ENCODE peak calls at places on chromosomes 2 and 18, in five cellular contexts. B, N, S, K and H are unnamed samples.

GRCh38 chr2:179017958-179018357 is 32.0 kb downstream of the CCDC141 start:
- DNase-seq in B (no peak), N (no peak), S (no peak), K (no peak), H (no peak)

GRCh38 chr2:238912916-238913875 is 65.3 kb downstream of the TWIST2 start:
- DNase-seq in B (no peak), N (no peak), S (no peak), K (no peak), H (no peak)

GRCh38 chr2:152942940-152943440 is 224.6 kb downstream of the ARL6IP6 start:
- DNase-seq in B (no peak), N (no peak), S (no peak), K (no peak), H (no peak)

GRCh38 chr2:136116813-136117390 is 1.0 kb downstream of the CXCR4 start:
- DNase-seq in B (peak), N (no peak), S (no peak), K (no peak), H (no peak)

GRCh38 chr2:1693723-1694122 is 50.6 kb downstream of the PXDN start:
- DNase-seq in B (no peak), N (no peak), S (no peak), K (no peak), H (no peak)

GRCh38 chr2:215028231-215028630 is 110.2 kb downstream of the ABCA12 start:
- DNase-seq in B (no peak), N (no peak), S (no peak), K (no peak), H (no peak)

GRCh38 chr18:22828171-22828570 is 105.0 kb upstream of the RBBP8 start:
- DNase-seq in B (no peak), N (no peak), S (no peak), K (no peak), H (no peak)

GRCh38 chr2:227407601-227408089 is 19.9 kb upstream of the SCYGR1 start:
- DNase-seq in B (no peak), N (no peak), S (no peak), K (no peak), H (no peak)

GRCh38 chr2:44859337-44859736 is 82.2 kb upstream of the SIX3 start:
- DNase-seq in B (no peak), N (no peak), S (no peak), K (no peak), H (no peak)

GRCh38 chr2:26590960-26591618 is 50.1 kb downstream of the CIB4 start:
- DNase-seq in B (no peak), N (no peak), S (no peak), K (no peak), H (no peak)

GRCh38 chr2:158486150-158486969 is 29.6 kb downstream of the PKP4 start:
- DNase-seq in B (no peak), N (no peak), S (no peak), K (no peak), H (no peak)

GRCh38 chr2:85273732-85274731 is 53.8 kb downstream of the TGOLN2 start:
- DNase-seq in B (no peak), N (no peak), S (peak), K (no peak), H (no peak)

GRCh38 chr18:62485684-62486083 is 37.1 kb upstream of the ZCCHC2 start:
- DNase-seq in B (no peak), N (no peak), S (peak), K (no peak), H (no peak)
- TF ChIP-seq SUZ12 in B (no peak), N (no peak), S (no peak), K (no peak), H (no peak)

DNA sequence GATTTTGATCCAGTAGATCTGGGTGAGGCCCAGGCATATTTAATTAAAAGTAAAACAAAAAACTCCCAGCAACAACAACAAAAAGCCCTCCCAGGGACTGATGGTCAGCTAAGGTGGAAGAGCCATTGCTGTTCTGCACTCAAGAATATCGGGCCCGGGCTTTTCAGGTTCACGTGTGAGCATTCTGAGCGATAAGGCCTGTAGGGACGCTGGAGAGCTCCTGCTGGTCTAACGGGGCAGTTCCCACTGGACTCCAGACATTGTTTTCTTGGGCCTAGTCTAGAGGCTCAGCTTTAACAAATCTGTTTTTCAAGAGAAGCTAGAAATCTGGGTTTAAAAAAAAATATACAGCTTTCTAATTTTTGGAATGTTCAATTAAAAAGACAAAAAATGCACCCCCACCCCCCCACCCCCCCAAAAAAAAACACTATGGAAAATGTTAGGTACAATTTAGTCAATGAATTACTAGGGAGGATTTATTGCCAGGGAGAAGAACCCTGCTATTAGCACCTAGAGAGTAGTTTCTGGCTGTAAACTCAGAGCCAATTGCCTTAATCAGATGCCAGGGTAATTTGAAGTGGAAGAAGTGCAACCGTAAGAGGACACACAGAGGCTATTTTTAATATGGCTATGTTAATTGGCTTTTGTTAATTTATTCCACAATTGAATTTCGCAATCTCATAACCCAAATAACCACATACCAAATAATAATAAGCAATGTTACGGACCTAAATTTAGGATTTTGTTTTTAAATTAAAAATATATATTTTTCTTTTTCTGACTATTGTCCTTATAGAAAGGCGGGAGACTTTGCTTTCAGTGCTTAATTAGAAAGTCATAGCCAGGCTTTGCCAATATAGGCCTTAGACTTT is 78.9 kb downstream of the MAP4K4 start:
- DNase-seq in B (peak), N (no peak), S (peak), K (no peak), H (no peak)
- TF ChIP-seq SUZ12 in B (no peak), N (no peak), S (no peak), K (no peak), H (no peak)

GRCh38 chr2:12417811-12418210 is 298.9 kb upstream of the TRIB2 start:
- DNase-seq in B (no peak), N (no peak), S (no peak), K (no peak), H (no peak)

GRCh38 chr2:12412898-12413305 is 303.8 kb upstream of the TRIB2 start:
- DNase-seq in B (no peak), N (no peak), S (no peak), K (peak), H (no peak)

GRCh38 chr2:12421061-12421460 is 295.7 kb upstream of the TRIB2 start:
- DNase-seq in B (no peak), N (no peak), S (no peak), K (no peak), H (no peak)

GRCh38 chr2:12419803-12420202 is 296.9 kb upstream of the TRIB2 start:
- DNase-seq in B (no peak), N (no peak), S (no peak), K (no peak), H (no peak)

DNA sequence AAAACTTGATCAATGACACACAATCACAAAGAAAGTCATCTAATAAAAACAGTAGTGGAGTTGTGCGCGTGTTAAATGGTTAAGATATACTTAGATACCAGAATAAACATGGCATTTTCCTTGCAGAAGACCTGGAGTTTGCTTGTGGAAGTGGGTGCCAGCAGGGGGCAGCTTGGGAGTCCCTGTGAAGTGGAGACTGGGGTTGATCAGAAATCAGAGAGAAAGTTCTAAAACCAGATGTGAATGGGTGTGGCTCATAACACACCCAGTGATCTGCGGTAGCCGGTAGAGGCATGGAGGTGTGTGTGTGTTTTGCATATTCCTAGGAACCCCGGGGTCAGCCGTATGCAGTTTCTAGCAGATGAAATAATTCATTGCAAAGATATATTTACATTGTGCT is 300.1 kb upstream of the TRIB2 start:
- DNase-seq in B (no peak), N (no peak), S (peak), K (no peak), H (no peak)
- TF ChIP-seq SUZ12 in B (no peak), N (no peak), S (no peak), K (no peak), H (no peak)

GRCh38 chr2:73110622-73111299 is 2.0 kb downstream of the RAB11FIP5 start:
- DNase-seq in B (no peak), N (no peak), S (no peak), K (no peak), H (no peak)

GRCh38 chr2:73112913-73113633 is at the start of gene RAB11FIP5:
- DNase-seq in B (peak), N (no peak), S (peak), K (no peak), H (no peak)

GRCh38 chr2:73111300-73112025 is 1.3 kb downstream of the RAB11FIP5 start:
- DNase-seq in B (peak), N (no peak), S (peak), K (no peak), H (no peak)

GRCh38 chr2:73113634-73113958 is 848 bp upstream of the RAB11FIP5 start:
- DNase-seq in B (no peak), N (no peak), S (no peak), K (no peak), H (no peak)

GRCh38 chr2:73112026-73112912 is 479 bp downstream of the RAB11FIP5 start:
- DNase-seq in B (peak), N (no peak), S (peak), K (no peak), H (no peak)
- TF ChIP-seq SUZ12 in B (no peak), N (peak), S (no peak), K (peak), H (no peak)

GRCh38 chr2:16172324-16173175 is 232.2 kb downstream of the MYCN start:
- DNase-seq in B (no peak), N (no peak), S (no peak), K (no peak), H (no peak)
- TF ChIP-seq SUZ12 in B (no peak), N (no peak), S (no peak), K (no peak), H (no peak)

GRCh38 chr18:79853993-79854364 is 56.2 kb downstream of the KCNG2 start:
- DNase-seq in B (no peak), N (no peak), S (no peak), K (no peak), H (no peak)

GRCh38 chr18:79853303-79853992 is 55.7 kb downstream of the KCNG2 start:
- DNase-seq in B (no peak), N (no peak), S (no peak), K (no peak), H (no peak)

GRCh38 chr18:79857082-79857661 is 59.4 kb downstream of the KCNG2 start:
- DNase-seq in B (no peak), N (no peak), S (peak), K (no peak), H (no peak)

GRCh38 chr18:79856119-79857080 is 58.7 kb downstream of the KCNG2 start:
- DNase-seq in B (no peak), N (peak), S (no peak), K (no peak), H (peak)

GRCh38 chr18:79855147-79855910 is 57.6 kb downstream of the KCNG2 start:
- DNase-seq in B (no peak), N (no peak), S (no peak), K (peak), H (no peak)
- TF ChIP-seq SUZ12 in B (no peak), N (no peak), S (no peak), K (no peak), H (no peak)

DNA sequence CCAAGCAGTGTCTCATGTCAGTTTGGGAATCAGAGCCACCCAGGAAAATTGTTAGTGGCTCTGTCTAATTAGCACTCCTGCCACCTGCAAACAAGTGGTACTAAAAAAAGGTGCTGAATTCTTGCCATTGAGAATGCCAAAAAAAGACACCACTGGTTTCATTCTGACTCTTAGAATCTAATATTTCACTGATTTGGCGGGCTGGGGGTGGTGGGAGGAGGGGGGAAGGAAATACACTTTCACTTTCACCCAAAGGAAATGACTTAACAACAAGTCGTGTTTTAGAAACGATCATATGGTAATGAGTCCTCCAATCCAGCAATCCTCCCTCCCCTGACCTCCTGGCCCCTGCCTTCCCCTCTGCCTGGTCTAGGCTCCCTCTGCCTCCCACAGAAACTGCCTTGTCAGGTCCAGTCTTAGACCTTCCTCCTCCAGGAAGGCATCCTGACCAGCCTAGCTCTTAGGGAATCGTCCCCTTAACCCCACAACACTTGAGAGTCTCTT is 4.4 kb upstream of the KLHL29 start:
- DNase-seq in B (no peak), N (no peak), S (no peak), K (peak), H (no peak)
- TF ChIP-seq SUZ12 in B (no peak), N (no peak), S (no peak), K (no peak), H (no peak)

GRCh38 chr18:33946322-33946721 is 278.4 kb downstream of the NOL4 start:
- DNase-seq in B (no peak), N (no peak), S (no peak), K (no peak), H (no peak)
- TF ChIP-seq SUZ12 in B (no peak), N (no peak), S (no peak), K (no peak), H (no peak)